ENCODE peak calls at places on chromosomes 4 and X, in eight cellular contexts. H is tibial nerve; N is cardiac muscle cell; P is effector memory CD4-positive, alpha-beta T cell; O is uterus; R is endodermal cell; T is SJSA1; Q is Peyer's patch. A is an unnamed sample.

GRCh38 chr4:155807021-155807420 is 48.2 kb downstream of the GUCY1B1 start:
- DNase-seq in P (no peak), Q (no peak), H (no peak), T (no peak), R (no peak), O (no peak), N (peak; percentile 18), A (no peak)

GRCh38 chr4:5689065-5689464 is 19.3 kb downstream of the EVC2 start:
- DNase-seq in P (no peak), Q (no peak), O (no peak), R (no peak), N (no peak), H (no peak), T (no peak), A (no peak)

GRCh38 chr4:654871-655734 is 19.0 kb downstream of the ATP5ME start:
- DNase-seq in H (no peak), R (no peak), N (no peak), Q (no peak), T (no peak), P (no peak), O (no peak), A (no peak)

GRCh38 chrX:151397741-151398070 is 700 bp downstream of the VMA21 start:
- DNase-seq in H (no peak), R (no peak), Q (no peak), O (no peak), P (no peak), N (no peak), T (no peak), A (no peak)

GRCh38 chr4:170978990-170979389 is 834.2 kb upstream of the GALNTL6 start:
- DNase-seq in H (no peak), N (no peak), Q (no peak), P (no peak), R (peak; percentile 56), O (no peak), T (no peak), A (no peak)

GRCh38 chr4:109233585-109233984 is 68.9 kb downstream of the COL25A1 start:
- DNase-seq in N (no peak), H (no peak), R (no peak), Q (no peak), P (no peak), T (no peak), O (no peak), A (no peak)

GRCh38 chr4:18366136-18366535 is 344.6 kb upstream of the LCORL start:
- DNase-seq in T (no peak), Q (no peak), N (no peak), H (no peak), P (no peak), R (no peak), O (no peak), A (no peak)

GRCh38 chr4:175034007-175034406 is 115.8 kb downstream of the ADAM29 start:
- DNase-seq in R (no peak), P (no peak), T (no peak), Q (no peak), H (no peak), N (no peak), O (no peak), A (no peak)

GRCh38 chr4:47551682-47552081 is 66.6 kb downstream of the ATP10D start:
- DNase-seq in T (no peak), O (no peak), H (no peak), Q (no peak), N (no peak), R (no peak), P (no peak), A (no peak)

GRCh38 chr4:97911236-97911906 is 231.9 kb downstream of the STPG2 start:
- DNase-seq in N (no peak), R (peak; percentile 74), O (no peak), P (no peak), T (no peak), H (no peak), Q (no peak), A (no peak)

GRCh38 chrX:149021164-149021563 is 483.9 kb downstream of the IDS start:
- DNase-seq in O (no peak), P (no peak), N (no peak), T (no peak), H (no peak), R (no peak), Q (no peak), A (no peak)

GRCh38 chr4:147843162-147843561 is 111.3 kb downstream of the ARHGAP10 start:
- DNase-seq in H (no peak), Q (no peak), P (no peak), R (peak; percentile 68), N (no peak), O (no peak), T (no peak), A (no peak)

GRCh38 chr4:75644095-75644494 is 13.8 kb upstream of the CDKL2 start:
- DNase-seq in H (no peak), T (no peak), Q (no peak), O (no peak), P (no peak), R (no peak), N (no peak), A (no peak)
- H3K4me3 ChIP-seq in H (no peak overlapping the region), T (no peak overlapping the region), Q (no peak overlapping the region), O (no peak overlapping the region), P (no peak overlapping the region), R (no peak overlapping the region), N (no peak overlapping the region), A (no peak overlapping the region)

DNA sequence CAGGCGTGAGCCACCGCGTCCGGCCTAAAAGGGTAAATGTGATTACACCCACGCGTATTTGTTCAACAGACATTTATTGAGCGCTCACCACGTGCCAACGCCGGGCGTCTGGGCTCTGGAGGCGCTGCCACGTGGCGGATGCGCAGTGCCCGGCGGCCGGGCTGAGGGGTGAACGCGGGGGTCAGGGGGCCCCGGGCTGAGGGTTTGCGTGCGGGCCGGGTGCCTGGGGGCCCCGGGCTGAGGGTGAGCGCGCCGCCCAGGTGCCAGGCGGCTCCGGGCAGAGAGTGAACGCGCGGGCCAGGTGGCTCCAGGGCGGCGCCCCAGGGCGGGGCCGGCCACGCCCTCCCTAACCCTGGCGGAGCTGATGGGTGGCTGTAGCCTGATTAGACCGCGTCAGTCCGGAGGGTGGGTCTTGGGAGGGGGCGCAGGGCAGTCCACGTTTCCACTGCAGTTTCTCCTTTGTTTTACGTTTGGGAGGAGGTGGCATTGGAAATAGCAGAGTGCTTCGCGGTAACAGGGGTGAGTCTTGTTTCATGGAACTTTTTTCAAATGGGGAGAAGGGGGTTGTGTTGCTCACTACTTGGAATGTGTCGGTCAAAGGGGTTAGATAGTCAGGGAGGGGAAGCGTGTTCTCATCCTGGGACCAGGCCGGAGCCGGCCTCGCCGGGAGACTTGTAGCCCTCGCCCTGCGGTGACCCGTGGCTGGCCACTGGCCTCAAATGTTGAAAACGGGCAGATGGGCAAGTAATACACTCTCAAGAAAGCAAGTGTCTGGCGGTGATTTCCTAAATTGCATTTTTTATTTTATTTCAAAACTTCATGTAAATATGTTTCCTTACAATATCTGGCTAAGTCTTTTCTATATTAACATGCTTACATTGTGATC is at the start of gene ZFP42:
- DNase-seq in T (no peak), P (no peak), N (peak; percentile 5), R (peak; percentile 94), H (no peak), O (no peak), Q (no peak), A (no peak)
- H3K4me3 ChIP-seq in T (no peak within 1 kb of the TSS), P (no peak within 1 kb of the TSS), N (peak within 1 kb of the TSS; percentile 17), R (peak within 1 kb of the TSS; percentile 71), H (no peak within 1 kb of the TSS), O (no peak within 1 kb of the TSS), Q (no peak within 1 kb of the TSS), A (no peak within 1 kb of the TSS)

GRCh38 chrX:124015721-124016120 is 54.2 kb downstream of the STAG2 start:
- DNase-seq in T (no peak), Q (no peak), N (no peak), H (no peak), P (no peak), R (no peak), O (no peak), A (no peak)

GRCh38 chrX:124005220-124005619 is 43.7 kb downstream of the STAG2 start:
- DNase-seq in P (no peak), T (no peak), R (no peak), N (no peak), O (no peak), H (no peak), Q (no peak), A (no peak)

GRCh38 chrX:124010157-124010556 is 48.7 kb downstream of the STAG2 start:
- DNase-seq in P (no peak), H (no peak), R (no peak), O (no peak), T (no peak), Q (no peak), N (no peak), A (no peak)
- H3K4me3 ChIP-seq in P (no peak overlapping the region), H (no peak overlapping the region), R (no peak overlapping the region), O (no peak overlapping the region), T (no peak overlapping the region), Q (no peak overlapping the region), N (no peak overlapping the region), A (no peak overlapping the region)

GRCh38 chr4:86582453-86582852 is 11.7 kb upstream of the PTPN13 start:
- DNase-seq in N (no peak), H (no peak), Q (no peak), P (no peak), T (no peak), O (no peak), R (no peak), A (no peak)
- H3K4me3 ChIP-seq in N (no peak overlapping the region), H (no peak overlapping the region), Q (no peak overlapping the region), P (no peak overlapping the region), T (no peak overlapping the region), O (no peak overlapping the region), R (no peak overlapping the region), A (no peak overlapping the region)

GRCh38 chr4:85717847-85718246 is 242.9 kb downstream of the ARHGAP24 start:
- DNase-seq in P (no peak), N (no peak), Q (no peak), O (no peak), H (no peak), R (no peak), T (no peak), A (no peak)

GRCh38 chr4:85715996-85716737 is 241.2 kb downstream of the ARHGAP24 start:
- DNase-seq in T (no peak), N (peak; percentile 69), P (no peak), H (no peak), O (no peak), R (no peak), Q (no peak), A (no peak)

GRCh38 chr4:85720736-85721135 is 245.8 kb downstream of the ARHGAP24 start:
- DNase-seq in H (no peak), R (no peak), Q (no peak), N (peak; percentile 62), P (no peak), T (no peak), O (no peak), A (no peak)

GRCh38 chr4:85713005-85713404 is 238.1 kb downstream of the ARHGAP24 start:
- DNase-seq in O (no peak), H (no peak), N (no peak), R (no peak), Q (peak; percentile 31), T (no peak), P (no peak), A (no peak)

DNA sequence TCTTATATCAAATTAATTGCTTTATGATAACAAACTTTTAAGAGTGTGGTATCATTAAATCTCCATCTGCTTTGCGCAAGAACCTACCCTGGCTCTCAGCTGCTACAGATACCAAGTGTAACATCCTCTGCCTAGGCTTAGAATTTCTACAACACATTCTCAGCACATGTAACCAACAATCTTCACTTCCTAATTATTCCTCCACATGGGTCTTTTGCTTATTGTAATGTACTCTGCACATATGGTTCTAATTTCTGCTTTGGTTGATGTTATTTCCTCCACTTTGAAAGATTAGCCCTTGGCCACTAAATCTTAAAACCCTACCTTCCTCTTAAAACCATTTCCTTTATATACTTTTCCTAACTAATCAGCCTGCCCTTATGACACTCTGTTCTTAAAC is 242.4 kb downstream of the ARHGAP24 start:
- DNase-seq in T (no peak), Q (no peak), H (no peak), N (peak; percentile 38), O (no peak), P (no peak), R (no peak), A (no peak)
- H3K4me3 ChIP-seq in T (no peak overlapping the region), Q (no peak overlapping the region), H (no peak overlapping the region), N (no peak overlapping the region), O (no peak overlapping the region), P (no peak overlapping the region), R (no peak overlapping the region), A (no peak overlapping the region)

A was measured in ascending aorta.